ENCODE peak calls at places on chromosome 13, in ten cellular contexts. One of them, this sample, is unnamed.

GRCh38 chr13:55199132-55199531 is 1941.6 kb upstream of the PRR20A start:
- DNase-seq in GM12892: no peak
- DNase-seq in breast epithelium: no peak
- DNase-seq in heart left ventricle: no peak
- DNase-seq in esophagus squamous epithelium: no peak
- DNase-seq in lower leg skin: no peak
- DNase-seq in NB4: peak
- DNase-seq in uterus: no peak
- DNase-seq in adrenal gland: no peak
- DNase-seq in HCT116: no peak
- DNase-seq in this sample: no peak

GRCh38 chr13:67224148-67224846 is 5.8 kb downstream of the PCDH9 start:
- DNase-seq in uterus: peak
- DNase-seq in esophagus squamous epithelium: no peak
- DNase-seq in heart left ventricle: peak
- DNase-seq in adrenal gland: peak
- DNase-seq in NB4: peak
- DNase-seq in breast epithelium: peak
- DNase-seq in GM12892: no peak
- DNase-seq in HCT116: peak
- DNase-seq in lower leg skin: peak
- DNase-seq in this sample: peak

GRCh38 chr13:23956106-23956505 is 58.8 kb upstream of the C1QTNF9B start:
- DNase-seq in heart left ventricle: no peak
- DNase-seq in breast epithelium: no peak
- DNase-seq in GM12892: no peak
- DNase-seq in adrenal gland: no peak
- DNase-seq in HCT116: peak
- DNase-seq in esophagus squamous epithelium: no peak
- DNase-seq in lower leg skin: no peak
- DNase-seq in uterus: no peak
- DNase-seq in NB4: no peak
- DNase-seq in this sample: no peak

GRCh38 chr13:51223284-51224270 is 1.4 kb downstream of the FAM124A start:
- DNase-seq in HCT116: no peak
- DNase-seq in esophagus squamous epithelium: no peak
- DNase-seq in NB4: no peak
- DNase-seq in adrenal gland: no peak
- DNase-seq in lower leg skin: no peak
- DNase-seq in breast epithelium: no peak
- DNase-seq in heart left ventricle: peak
- DNase-seq in GM12892: no peak
- DNase-seq in uterus: no peak
- DNase-seq in this sample: no peak

GRCh38 chr13:99144306-99144705 is 56.3 kb upstream of the UBAC2 start:
- DNase-seq in uterus: no peak
- DNase-seq in heart left ventricle: no peak
- DNase-seq in adrenal gland: no peak
- DNase-seq in GM12892: no peak
- DNase-seq in HCT116: no peak
- DNase-seq in lower leg skin: no peak
- DNase-seq in breast epithelium: no peak
- DNase-seq in NB4: peak
- DNase-seq in esophagus squamous epithelium: no peak
- DNase-seq in this sample: no peak

GRCh38 chr13:21557995-21558394 is 46.0 kb downstream of the MICU2 start:
- DNase-seq in NB4: peak
- DNase-seq in adrenal gland: no peak
- DNase-seq in GM12892: no peak
- DNase-seq in uterus: no peak
- DNase-seq in esophagus squamous epithelium: no peak
- DNase-seq in HCT116: peak
- DNase-seq in breast epithelium: no peak
- DNase-seq in lower leg skin: no peak
- DNase-seq in heart left ventricle: no peak
- DNase-seq in this sample: no peak

GRCh38 chr13:107192289-107192688 is 624.4 kb upstream of the ARGLU1 start:
- DNase-seq in uterus: no peak
- DNase-seq in NB4: no peak
- DNase-seq in breast epithelium: no peak
- DNase-seq in esophagus squamous epithelium: no peak
- DNase-seq in adrenal gland: no peak
- DNase-seq in lower leg skin: no peak
- DNase-seq in heart left ventricle: no peak
- DNase-seq in GM12892: no peak
- DNase-seq in HCT116: no peak
- DNase-seq in this sample: no peak

GRCh38 chr13:67273001-67273400 is 42.9 kb upstream of the PCDH9 start:
- DNase-seq in breast epithelium: no peak
- DNase-seq in uterus: no peak
- DNase-seq in NB4: no peak
- DNase-seq in heart left ventricle: no peak
- DNase-seq in HCT116: no peak
- DNase-seq in GM12892: no peak
- DNase-seq in esophagus squamous epithelium: no peak
- DNase-seq in lower leg skin: no peak
- DNase-seq in adrenal gland: no peak
- DNase-seq in this sample: no peak

GRCh38 chr13:28557725-28558124 is 62.8 kb upstream of the FLT1 start:
- DNase-seq in adrenal gland: no peak
- DNase-seq in lower leg skin: no peak
- DNase-seq in HCT116: no peak
- DNase-seq in GM12892: no peak
- DNase-seq in heart left ventricle: no peak
- DNase-seq in breast epithelium: no peak
- DNase-seq in NB4: no peak
- DNase-seq in uterus: no peak
- DNase-seq in esophagus squamous epithelium: no peak
- DNase-seq in this sample: no peak

GRCh38 chr13:80945328-80945727 is 604.4 kb upstream of the SPRY2 start:
- DNase-seq in uterus: no peak
- DNase-seq in breast epithelium: no peak
- DNase-seq in heart left ventricle: peak
- DNase-seq in HCT116: no peak
- DNase-seq in adrenal gland: no peak
- DNase-seq in NB4: no peak
- DNase-seq in lower leg skin: no peak
- DNase-seq in esophagus squamous epithelium: no peak
- DNase-seq in GM12892: no peak
- DNase-seq in this sample: no peak

GRCh38 chr13:31951215-31951678 is 80.3 kb upstream of the FRY start:
- DNase-seq in adrenal gland: peak
- DNase-seq in lower leg skin: no peak
- DNase-seq in esophagus squamous epithelium: peak
- DNase-seq in breast epithelium: peak
- DNase-seq in GM12892: peak
- DNase-seq in heart left ventricle: peak
- DNase-seq in NB4: peak
- DNase-seq in HCT116: no peak
- DNase-seq in uterus: no peak
- DNase-seq in this sample: no peak
- TF ChIP-seq POLR2A in adrenal gland: no peak
- TF ChIP-seq POLR2A in lower leg skin: no peak
- TF ChIP-seq POLR2A in esophagus squamous epithelium: no peak
- TF ChIP-seq POLR2A in breast epithelium: no peak
- TF ChIP-seq POLR2A in GM12892: peak
- TF ChIP-seq POLR2A in heart left ventricle: no peak
- TF ChIP-seq POLR2A in NB4: no peak
- TF ChIP-seq POLR2A in HCT116: no peak
- TF ChIP-seq POLR2A in uterus: no peak
- TF ChIP-seq POLR2A in this sample: no peak

DNA sequence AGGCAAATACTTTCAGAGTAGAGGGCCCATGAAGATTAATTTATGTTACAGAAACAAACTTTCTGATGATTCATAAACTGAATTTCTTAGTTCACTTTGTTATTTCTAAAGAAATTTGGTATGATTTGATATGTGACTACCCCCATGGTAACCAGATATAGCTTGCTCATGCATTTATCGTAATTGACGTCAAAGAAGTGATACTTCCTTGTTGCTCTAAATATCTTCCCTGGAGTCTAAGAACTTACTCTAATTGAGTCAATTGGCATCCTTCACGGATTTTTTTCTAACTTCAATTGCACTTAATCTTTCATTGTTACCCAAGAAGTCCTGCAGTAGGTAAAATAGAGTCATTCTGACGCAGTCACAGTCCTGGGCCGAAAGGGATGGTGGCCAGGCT is 240.9 kb downstream of the GPC5 start:
- DNase-seq in esophagus squamous epithelium: no peak
- DNase-seq in lower leg skin: no peak
- DNase-seq in uterus: no peak
- DNase-seq in HCT116: no peak
- DNase-seq in GM12892: no peak
- DNase-seq in NB4: no peak
- DNase-seq in adrenal gland: no peak
- DNase-seq in breast epithelium: no peak
- DNase-seq in heart left ventricle: no peak
- DNase-seq in this sample: no peak
- TF ChIP-seq POLR2A in esophagus squamous epithelium: no peak
- TF ChIP-seq POLR2A in lower leg skin: no peak
- TF ChIP-seq POLR2A in uterus: no peak
- TF ChIP-seq POLR2A in HCT116: no peak
- TF ChIP-seq POLR2A in GM12892: no peak
- TF ChIP-seq POLR2A in NB4: no peak
- TF ChIP-seq POLR2A in adrenal gland: no peak
- TF ChIP-seq POLR2A in breast epithelium: no peak
- TF ChIP-seq POLR2A in heart left ventricle: no peak
- TF ChIP-seq POLR2A in this sample: no peak

GRCh38 chr13:40558656-40559055 is 107.8 kb downstream of the FOXO1 start:
- DNase-seq in HCT116: no peak
- DNase-seq in GM12892: no peak
- DNase-seq in breast epithelium: no peak
- DNase-seq in NB4: no peak
- DNase-seq in esophagus squamous epithelium: no peak
- DNase-seq in adrenal gland: no peak
- DNase-seq in uterus: no peak
- DNase-seq in heart left ventricle: no peak
- DNase-seq in lower leg skin: no peak
- DNase-seq in this sample: no peak
- TF ChIP-seq POLR2A in HCT116: no peak
- TF ChIP-seq POLR2A in GM12892: no peak
- TF ChIP-seq POLR2A in breast epithelium: no peak
- TF ChIP-seq POLR2A in NB4: no peak
- TF ChIP-seq POLR2A in esophagus squamous epithelium: no peak
- TF ChIP-seq POLR2A in adrenal gland: no peak
- TF ChIP-seq POLR2A in uterus: no peak
- TF ChIP-seq POLR2A in heart left ventricle: no peak
- TF ChIP-seq POLR2A in lower leg skin: no peak
- TF ChIP-seq POLR2A in this sample: no peak

DNA sequence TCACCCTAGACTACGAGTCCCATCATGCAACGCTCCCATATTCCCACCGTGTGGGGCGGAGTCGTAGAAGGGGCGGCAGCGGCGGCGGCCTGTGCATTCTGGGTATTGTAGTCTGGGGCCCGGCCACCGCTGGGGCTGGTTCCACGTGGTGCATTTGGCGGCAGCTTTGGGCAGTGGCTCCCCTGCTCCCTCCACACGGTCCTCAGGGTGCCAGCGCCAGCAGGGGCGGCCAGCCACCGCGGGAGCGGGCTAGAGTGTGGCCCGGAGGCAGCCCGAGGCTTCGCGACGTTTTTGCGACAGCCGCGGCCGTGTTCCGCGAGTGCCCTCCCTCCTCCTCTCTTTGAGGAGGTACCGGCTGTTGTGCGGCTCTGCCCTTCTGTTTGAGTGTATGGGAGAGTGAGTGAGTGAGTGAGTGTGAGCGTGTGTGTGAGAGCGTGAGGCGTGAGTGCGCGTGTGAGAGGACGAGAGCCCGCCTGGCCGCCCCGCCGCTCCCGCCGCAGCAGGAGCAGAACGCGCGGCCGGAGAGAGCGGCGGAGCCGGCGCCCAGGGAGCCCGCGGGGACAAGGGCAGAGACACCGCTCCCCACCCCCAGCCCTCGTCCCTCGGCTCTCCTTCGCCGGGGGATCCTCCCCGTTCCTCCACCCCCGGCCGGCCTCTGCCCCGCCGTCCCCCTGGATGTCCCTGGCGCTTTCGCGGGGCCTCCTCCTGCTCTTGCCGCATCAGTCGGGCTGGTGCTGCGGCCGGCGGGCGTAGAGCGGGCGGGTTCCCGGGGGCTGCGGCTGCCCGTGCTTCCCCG is at the start of gene CDK8:
- DNase-seq in HCT116: peak
- DNase-seq in adrenal gland: peak
- DNase-seq in heart left ventricle: peak
- DNase-seq in GM12892: peak
- DNase-seq in uterus: peak
- DNase-seq in esophagus squamous epithelium: peak
- DNase-seq in lower leg skin: peak
- DNase-seq in breast epithelium: peak
- DNase-seq in NB4: peak
- DNase-seq in this sample: peak
- TF ChIP-seq POLR2A in HCT116: peak
- TF ChIP-seq POLR2A in adrenal gland: peak
- TF ChIP-seq POLR2A in heart left ventricle: peak
- TF ChIP-seq POLR2A in GM12892: peak
- TF ChIP-seq POLR2A in uterus: peak
- TF ChIP-seq POLR2A in esophagus squamous epithelium: peak
- TF ChIP-seq POLR2A in lower leg skin: no peak
- TF ChIP-seq POLR2A in breast epithelium: no peak
- TF ChIP-seq POLR2A in NB4: peak
- TF ChIP-seq POLR2A in this sample: peak

DNA sequence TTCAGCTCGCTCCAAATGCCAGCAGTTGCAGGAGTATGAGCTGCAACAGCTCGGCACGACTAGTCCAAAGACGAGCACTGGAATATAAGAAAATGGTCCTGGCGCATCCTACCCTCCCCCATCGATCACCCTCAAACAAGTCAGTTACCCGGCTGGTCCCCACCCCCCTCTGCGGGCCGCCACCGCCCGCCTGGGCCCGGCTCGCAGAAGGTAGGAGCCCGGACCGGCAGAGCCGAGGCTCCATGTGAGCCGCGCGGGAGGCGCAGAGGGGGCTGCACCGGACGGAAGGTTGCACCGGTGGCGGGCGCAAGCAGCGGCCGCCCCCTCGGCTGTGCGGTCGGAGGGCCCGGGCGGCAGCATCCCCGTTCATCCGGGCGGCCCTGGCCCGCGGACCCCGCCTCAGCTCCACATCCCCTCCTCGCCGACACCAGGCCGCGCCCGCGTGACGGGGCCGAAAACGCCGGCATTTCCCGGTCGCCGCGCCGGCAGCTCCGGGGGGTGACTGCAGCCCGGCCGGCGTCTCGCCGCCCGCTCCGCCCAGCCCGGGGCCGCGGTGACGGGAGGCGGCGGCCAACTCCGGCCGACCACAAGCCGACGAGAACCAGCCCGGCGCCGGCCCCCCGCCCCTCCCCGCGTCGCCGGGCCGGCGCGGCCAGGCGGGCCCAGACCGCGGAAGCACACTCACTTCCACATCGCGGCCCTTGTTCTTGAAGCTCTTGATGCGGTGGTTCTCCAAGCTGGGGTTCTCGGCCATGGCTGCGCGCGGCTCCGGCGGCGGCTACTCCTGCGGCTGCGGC is 531 bp downstream of the KPNA3 start:
- DNase-seq in HCT116: no peak
- DNase-seq in esophagus squamous epithelium: no peak
- DNase-seq in adrenal gland: peak
- DNase-seq in lower leg skin: peak
- DNase-seq in NB4: peak
- DNase-seq in heart left ventricle: peak
- DNase-seq in GM12892: peak
- DNase-seq in uterus: peak
- DNase-seq in breast epithelium: peak
- DNase-seq in this sample: peak
- TF ChIP-seq POLR2A in HCT116: no peak
- TF ChIP-seq POLR2A in esophagus squamous epithelium: no peak
- TF ChIP-seq POLR2A in adrenal gland: no peak
- TF ChIP-seq POLR2A in lower leg skin: no peak
- TF ChIP-seq POLR2A in NB4: peak
- TF ChIP-seq POLR2A in heart left ventricle: no peak
- TF ChIP-seq POLR2A in GM12892: peak
- TF ChIP-seq POLR2A in uterus: no peak
- TF ChIP-seq POLR2A in breast epithelium: no peak
- TF ChIP-seq POLR2A in this sample: peak